ENCODE peak calls at places on chromosomes 16 and 17, in seven cellular contexts. One of them, this sample, is unnamed.
A peak's percentile ranks its signal among the peaks of the same experiment; 100 is the strongest.

GRCh38 chr16:48963306-48963705 is 318.3 kb downstream of the CBLN1 start:
- DNase-seq in Peyer's patch: no peak
- DNase-seq in heart right ventricle: peak; percentile 7
- DNase-seq in CD8-positive, alpha-beta T cell: no peak
- DNase-seq in lower lobe of right lung: no peak
- DNase-seq in lung: no peak
- DNase-seq in psoas muscle: no peak
- DNase-seq in this sample: no peak

GRCh38 chr17:33674685-33675084 is 381.6 kb upstream of the ASIC2 start:
- DNase-seq in Peyer's patch: peak; percentile 56
- DNase-seq in heart right ventricle: peak; percentile 52
- DNase-seq in CD8-positive, alpha-beta T cell: peak; percentile 50
- DNase-seq in lower lobe of right lung: peak; percentile 53
- DNase-seq in lung: peak; percentile 48
- DNase-seq in psoas muscle: peak; percentile 49
- DNase-seq in this sample: peak; percentile 48

GRCh38 chr17:68906638-68907037 is 48.6 kb downstream of the ABCA8 start:
- DNase-seq in Peyer's patch: no peak
- DNase-seq in heart right ventricle: no peak
- DNase-seq in CD8-positive, alpha-beta T cell: no peak
- DNase-seq in lower lobe of right lung: no peak
- DNase-seq in lung: no peak
- DNase-seq in psoas muscle: no peak
- DNase-seq in this sample: no peak

GRCh38 chr16:86462334-86463084 is 47.8 kb upstream of the FOXF1 start:
- DNase-seq in Peyer's patch: no peak
- DNase-seq in heart right ventricle: no peak
- DNase-seq in CD8-positive, alpha-beta T cell: no peak
- DNase-seq in lower lobe of right lung: no peak
- DNase-seq in lung: no peak
- DNase-seq in psoas muscle: no peak
- DNase-seq in this sample: no peak

GRCh38 chr17:10777131-10777805 is 26.6 kb downstream of the TMEM238L start:
- DNase-seq in Peyer's patch: no peak
- DNase-seq in heart right ventricle: no peak
- DNase-seq in CD8-positive, alpha-beta T cell: no peak
- DNase-seq in lower lobe of right lung: no peak
- DNase-seq in lung: no peak
- DNase-seq in psoas muscle: no peak
- DNase-seq in this sample: no peak

GRCh38 chr17:35297666-35298065 is 54.8 kb downstream of the SLFN5 start:
- DNase-seq in Peyer's patch: no peak
- DNase-seq in heart right ventricle: no peak
- DNase-seq in CD8-positive, alpha-beta T cell: no peak
- DNase-seq in lower lobe of right lung: no peak
- DNase-seq in lung: no peak
- DNase-seq in psoas muscle: no peak
- DNase-seq in this sample: no peak

GRCh38 chr17:28901866-28902818 is 737 bp downstream of the DHRS13 start:
- DNase-seq in Peyer's patch: no peak
- DNase-seq in heart right ventricle: no peak
- DNase-seq in CD8-positive, alpha-beta T cell: peak; percentile 51
- DNase-seq in lower lobe of right lung: peak; percentile 67
- DNase-seq in lung: peak; percentile 50
- DNase-seq in psoas muscle: peak; percentile 31
- DNase-seq in this sample: no peak

GRCh38 chr16:69315486-69316311 is 4.5 kb downstream of the VPS4A start:
- DNase-seq in Peyer's patch: no peak
- DNase-seq in heart right ventricle: no peak
- DNase-seq in CD8-positive, alpha-beta T cell: no peak
- DNase-seq in lower lobe of right lung: no peak
- DNase-seq in lung: no peak
- DNase-seq in psoas muscle: no peak
- DNase-seq in this sample: no peak

GRCh38 chr17:69470702-69471101 is 56.2 kb downstream of the MAP2K6 start:
- DNase-seq in Peyer's patch: no peak
- DNase-seq in heart right ventricle: no peak
- DNase-seq in CD8-positive, alpha-beta T cell: no peak
- DNase-seq in lower lobe of right lung: no peak
- DNase-seq in lung: no peak
- DNase-seq in psoas muscle: no peak
- DNase-seq in this sample: no peak

GRCh38 chr17:2178798-2179505 is 124.0 kb downstream of the HIC1 start:
- DNase-seq in Peyer's patch: no peak
- DNase-seq in heart right ventricle: peak; percentile 57
- DNase-seq in CD8-positive, alpha-beta T cell: no peak
- DNase-seq in lower lobe of right lung: no peak
- DNase-seq in lung: no peak
- DNase-seq in psoas muscle: peak; percentile 22
- DNase-seq in this sample: peak; percentile 51

GRCh38 chr17:67700720-67701119 is 17.0 kb upstream of the NOL11 start:
- DNase-seq in Peyer's patch: no peak
- DNase-seq in heart right ventricle: no peak
- DNase-seq in CD8-positive, alpha-beta T cell: no peak
- DNase-seq in lower lobe of right lung: no peak
- DNase-seq in lung: no peak
- DNase-seq in psoas muscle: no peak
- DNase-seq in this sample: no peak

GRCh38 chr17:82287849-82288601 is 14.5 kb upstream of the CSNK1D start:
- DNase-seq in Peyer's patch: peak; percentile 93
- DNase-seq in heart right ventricle: peak; percentile 87
- DNase-seq in CD8-positive, alpha-beta T cell: no peak
- DNase-seq in lower lobe of right lung: peak; percentile 93
- DNase-seq in lung: peak; percentile 88
- DNase-seq in psoas muscle: peak; percentile 75
- DNase-seq in this sample: peak; percentile 87

GRCh38 chr16:22948603-22949368 is 134.8 kb downstream of the HS3ST2 start:
- DNase-seq in Peyer's patch: peak; percentile 53
- DNase-seq in heart right ventricle: peak; percentile 68
- DNase-seq in CD8-positive, alpha-beta T cell: peak; percentile 20
- DNase-seq in lower lobe of right lung: peak; percentile 56
- DNase-seq in lung: peak; percentile 66
- DNase-seq in psoas muscle: peak; percentile 51
- DNase-seq in this sample: peak; percentile 41

GRCh38 chr17:2194778-2195417 is 108.7 kb downstream of the SMG6 start:
- DNase-seq in Peyer's patch: no peak
- DNase-seq in heart right ventricle: no peak
- DNase-seq in CD8-positive, alpha-beta T cell: no peak
- DNase-seq in lower lobe of right lung: no peak
- DNase-seq in lung: no peak
- DNase-seq in psoas muscle: no peak
- DNase-seq in this sample: no peak

GRCh38 chr17:75272848-75273184 is 1.8 kb upstream of the MIF4GD start:
- DNase-seq in Peyer's patch: no peak
- DNase-seq in heart right ventricle: no peak
- DNase-seq in CD8-positive, alpha-beta T cell: no peak
- DNase-seq in lower lobe of right lung: no peak
- DNase-seq in lung: no peak
- DNase-seq in psoas muscle: no peak
- DNase-seq in this sample: no peak

GRCh38 chr17:49402706-49403105 is 12.0 kb downstream of the PHB1 start:
- DNase-seq in Peyer's patch: no peak
- DNase-seq in heart right ventricle: no peak
- DNase-seq in CD8-positive, alpha-beta T cell: no peak
- DNase-seq in lower lobe of right lung: no peak
- DNase-seq in lung: no peak
- DNase-seq in psoas muscle: no peak
- DNase-seq in this sample: no peak

GRCh38 chr17:46944931-46945330 is 22.0 kb downstream of the GOSR2 start:
- DNase-seq in Peyer's patch: no peak
- DNase-seq in heart right ventricle: no peak
- DNase-seq in CD8-positive, alpha-beta T cell: no peak
- DNase-seq in lower lobe of right lung: no peak
- DNase-seq in lung: no peak
- DNase-seq in psoas muscle: no peak
- DNase-seq in this sample: no peak

DNA sequence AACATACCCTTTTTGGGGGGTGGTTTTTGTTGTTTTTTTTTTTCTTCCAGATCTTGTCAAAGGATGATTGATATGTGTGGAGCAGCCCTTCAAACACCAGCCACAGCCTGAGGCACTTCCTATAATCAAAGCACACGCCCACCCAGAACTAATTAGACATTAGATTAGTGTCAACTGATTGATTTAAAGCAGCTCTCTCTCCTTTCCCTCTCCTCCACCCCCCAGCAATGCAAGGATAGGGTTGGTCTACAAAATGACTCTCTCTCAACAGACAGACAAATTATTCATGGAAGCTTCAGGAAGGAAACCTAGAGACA is 250.3 kb upstream of the SOX9 start:
- DNase-seq in Peyer's patch: no peak
- DNase-seq in heart right ventricle: no peak
- DNase-seq in CD8-positive, alpha-beta T cell: no peak
- DNase-seq in lower lobe of right lung: no peak
- DNase-seq in lung: no peak
- DNase-seq in psoas muscle: no peak
- DNase-seq in this sample: no peak
- H3K27ac ChIP-seq in Peyer's patch: no peak overlapping the region
- H3K27ac ChIP-seq in heart right ventricle: no peak overlapping the region
- H3K27ac ChIP-seq in CD8-positive, alpha-beta T cell: no peak overlapping the region
- H3K27ac ChIP-seq in lower lobe of right lung: no peak overlapping the region
- H3K27ac ChIP-seq in lung: no peak overlapping the region
- H3K27ac ChIP-seq in psoas muscle: no peak overlapping the region
- H3K27ac ChIP-seq in this sample: no peak overlapping the region

DNA sequence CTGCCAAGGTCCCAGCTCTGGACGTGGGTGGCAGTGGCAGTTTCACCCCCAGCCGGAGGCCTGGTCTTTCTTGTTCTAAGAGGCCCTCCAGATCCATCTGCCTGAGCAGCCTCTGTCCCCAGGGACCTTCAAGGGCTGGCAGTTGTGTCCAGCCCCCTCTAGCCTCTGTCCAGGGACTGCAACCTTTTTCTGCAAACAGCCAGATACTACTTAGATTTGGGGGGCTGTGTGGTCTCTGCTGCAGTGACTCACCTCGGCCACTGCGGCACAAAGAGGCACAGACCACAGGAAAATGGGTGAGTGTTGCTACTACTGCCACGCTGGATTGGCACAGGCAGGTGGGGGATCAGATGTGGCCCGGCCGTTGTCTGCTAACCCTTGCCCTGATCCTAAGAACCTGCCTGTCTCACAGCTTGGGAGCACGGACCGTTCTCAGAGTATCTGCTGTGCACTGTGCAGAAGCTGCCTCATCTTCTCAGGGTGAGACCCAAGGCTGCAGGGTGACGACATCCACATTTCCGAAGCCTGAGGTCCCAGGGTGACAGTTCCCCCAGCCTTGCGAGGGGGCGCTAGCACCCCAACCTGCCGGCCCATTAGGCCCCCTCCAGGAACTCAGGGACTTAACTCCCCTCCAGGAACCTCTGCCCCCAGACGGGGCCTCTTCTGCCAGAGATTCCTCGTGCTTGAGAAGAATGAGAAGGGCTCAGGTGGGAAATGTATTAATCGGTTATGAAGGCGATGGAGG is 27.6 kb downstream of the MXRA7 start:
- DNase-seq in Peyer's patch: no peak
- DNase-seq in heart right ventricle: no peak
- DNase-seq in CD8-positive, alpha-beta T cell: no peak
- DNase-seq in lower lobe of right lung: no peak
- DNase-seq in lung: no peak
- DNase-seq in psoas muscle: no peak
- DNase-seq in this sample: no peak
- TF ChIP-seq CTCF in Peyer's patch: no peak
- TF ChIP-seq CTCF in heart right ventricle: no peak
- TF ChIP-seq CTCF in CD8-positive, alpha-beta T cell: no peak
- TF ChIP-seq CTCF in lower lobe of right lung: no peak
- TF ChIP-seq CTCF in lung: no peak
- TF ChIP-seq CTCF in psoas muscle: no peak
- TF ChIP-seq CTCF in this sample: no peak

GRCh38 chr17:78048346-78049292 is 79.9 kb downstream of the TMC6 start:
- DNase-seq in Peyer's patch: no peak
- DNase-seq in heart right ventricle: no peak
- DNase-seq in CD8-positive, alpha-beta T cell: no peak
- DNase-seq in lower lobe of right lung: no peak
- DNase-seq in lung: no peak
- DNase-seq in psoas muscle: no peak
- DNase-seq in this sample: no peak

GRCh38 chr17:78049609-78050008 is 78.9 kb downstream of the TMC6 start:
- DNase-seq in Peyer's patch: no peak
- DNase-seq in heart right ventricle: no peak
- DNase-seq in CD8-positive, alpha-beta T cell: no peak
- DNase-seq in lower lobe of right lung: no peak
- DNase-seq in lung: no peak
- DNase-seq in psoas muscle: no peak
- DNase-seq in this sample: no peak

GRCh38 chr17:78045316-78045715 is 83.2 kb downstream of the TMC6 start:
- DNase-seq in Peyer's patch: no peak
- DNase-seq in heart right ventricle: no peak
- DNase-seq in CD8-positive, alpha-beta T cell: no peak
- DNase-seq in lower lobe of right lung: no peak
- DNase-seq in lung: no peak
- DNase-seq in psoas muscle: no peak
- DNase-seq in this sample: no peak

GRCh38 chr17:78044280-78044835 is 84.2 kb downstream of the TMC6 start:
- DNase-seq in Peyer's patch: no peak
- DNase-seq in heart right ventricle: no peak
- DNase-seq in CD8-positive, alpha-beta T cell: no peak
- DNase-seq in lower lobe of right lung: no peak
- DNase-seq in lung: no peak
- DNase-seq in psoas muscle: no peak
- DNase-seq in this sample: no peak

DNA sequence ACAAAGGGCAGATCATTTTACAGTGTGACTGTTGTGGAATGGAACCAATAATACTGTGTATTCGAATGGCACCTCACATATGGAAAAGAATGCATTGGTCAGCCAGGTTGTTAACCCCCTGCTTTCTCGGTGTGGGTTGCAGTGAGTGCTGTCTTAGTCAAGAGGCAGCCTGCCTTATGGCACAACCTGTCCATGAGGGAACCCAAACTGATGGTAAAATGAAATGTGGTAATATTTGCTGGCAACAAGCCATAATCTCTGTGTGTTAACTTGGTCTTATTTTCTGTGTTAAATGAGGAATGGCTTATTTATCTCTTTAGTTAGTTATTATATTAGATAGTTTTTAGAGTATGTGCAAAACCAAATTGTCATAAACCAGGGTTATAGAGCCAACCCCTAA is 81.6 kb downstream of the TMC6 start:
- DNase-seq in Peyer's patch: no peak
- DNase-seq in heart right ventricle: no peak
- DNase-seq in CD8-positive, alpha-beta T cell: no peak
- DNase-seq in lower lobe of right lung: no peak
- DNase-seq in lung: no peak
- DNase-seq in psoas muscle: no peak
- DNase-seq in this sample: no peak
- H3K4me1 ChIP-seq in Peyer's patch: no peaks in the 10 kb centered on the region
- H3K4me1 ChIP-seq in heart right ventricle: no peaks in the 10 kb centered on the region
- H3K4me1 ChIP-seq in CD8-positive, alpha-beta T cell: peaks cover 10% of the 10 kb centered on the region
- H3K4me1 ChIP-seq in lower lobe of right lung: peaks cover 5% of the 10 kb centered on the region
- H3K4me1 ChIP-seq in lung: peaks cover 2% of the 10 kb centered on the region
- H3K4me1 ChIP-seq in psoas muscle: peaks cover 44% of the 10 kb centered on the region
- H3K4me1 ChIP-seq in this sample: no peaks in the 10 kb centered on the region

DNA sequence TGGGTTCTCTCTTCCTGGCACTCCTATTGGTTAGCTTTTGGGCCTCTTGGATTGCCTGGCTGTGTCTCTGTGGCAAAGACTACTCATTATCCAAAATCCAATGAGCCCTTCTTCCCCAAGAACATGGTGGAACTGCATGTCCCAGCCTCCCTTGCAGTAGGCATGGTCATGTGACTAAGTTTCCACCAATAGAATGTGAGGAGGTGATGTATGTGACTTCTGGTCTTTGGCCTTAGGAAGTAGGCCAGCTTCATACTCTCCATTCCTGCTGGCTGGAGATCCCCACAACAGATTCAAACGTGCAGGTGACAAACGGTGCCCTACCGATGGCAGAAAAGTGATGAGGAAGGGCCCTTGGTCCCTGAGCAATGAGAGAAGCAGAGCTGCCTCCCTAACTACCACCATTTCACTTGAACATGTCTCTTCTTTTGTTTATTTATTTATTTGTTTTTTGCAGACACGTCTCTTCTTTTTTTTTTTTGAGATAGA is 17.3 kb upstream of the SPN start:
- DNase-seq in Peyer's patch: no peak
- DNase-seq in heart right ventricle: no peak
- DNase-seq in CD8-positive, alpha-beta T cell: no peak
- DNase-seq in lower lobe of right lung: no peak
- DNase-seq in lung: no peak
- DNase-seq in psoas muscle: no peak
- DNase-seq in this sample: no peak
- H3K27ac ChIP-seq in Peyer's patch: peak overlapping the region; percentile 61
- H3K27ac ChIP-seq in heart right ventricle: no peak overlapping the region
- H3K27ac ChIP-seq in CD8-positive, alpha-beta T cell: no peak overlapping the region
- H3K27ac ChIP-seq in lower lobe of right lung: no peak overlapping the region
- H3K27ac ChIP-seq in lung: no peak overlapping the region
- H3K27ac ChIP-seq in psoas muscle: no peak overlapping the region
- H3K27ac ChIP-seq in this sample: no peak overlapping the region

This sample was measured in heart left ventricle.